ENCODE peak calls at places on chromosomes 12 and 14, in nine cellular contexts. X is endodermal cell, F is choroid plexus epithelial cell, E is astrocyte of the cerebellum, O is Panc1, N is GM23248, Z is fibroblast of lung, B is SK-N-SH, W is fibroblast of pulmonary artery. D is an unnamed sample.

GRCh38 chr12:92193846-92194245 is 48.2 kb upstream of the BTG1 start:
- DNase-seq in X (no peak), F (no peak), E (no peak), O (no peak), N (no peak), Z (no peak), B (no peak), W (no peak), D (no peak)

GRCh38 chr14:105866841-105867321 is 340.5 kb downstream of the TMEM121 start:
- DNase-seq in X (peak), F (no peak), E (no peak), O (no peak), N (no peak), Z (no peak), B (no peak), W (no peak), D (no peak)

GRCh38 chr12:85155791-85156190 is 119.6 kb downstream of the LRRIQ1 start:
- DNase-seq in X (no peak), F (peak), E (peak), O (no peak), N (peak), Z (peak), B (peak), W (peak), D (peak)

GRCh38 chr14:75119056-75119455 is 7.8 kb downstream of the NEK9 start:
- DNase-seq in X (no peak), F (peak), E (no peak), O (no peak), N (peak), Z (peak), B (no peak), W (peak), D (peak)

GRCh38 chr14:46747253-46747652 is 95.7 kb upstream of the RPL10L start:
- DNase-seq in X (no peak), F (no peak), E (no peak), O (no peak), N (no peak), Z (no peak), B (no peak), W (no peak), D (no peak)

GRCh38 chr12:90188857-90189256 is 480.2 kb upstream of the ATP2B1 start:
- DNase-seq in X (no peak), F (no peak), E (no peak), O (no peak), N (no peak), Z (no peak), B (no peak), W (no peak), D (peak)

GRCh38 chr12:45350861-45351260 is 135.0 kb downstream of the ANO6 start:
- DNase-seq in X (no peak), F (no peak), E (no peak), O (no peak), N (peak), Z (no peak), B (no peak), W (no peak), D (no peak)

GRCh38 chr12:42128327-42128726 is 16.3 kb downstream of the GXYLT1 start:
- DNase-seq in X (peak), F (peak), E (no peak), O (no peak), N (peak), Z (no peak), B (no peak), W (no peak), D (peak)

GRCh38 chr14:100313464-100314230 is 7.4 kb upstream of the SLC25A29 start:
- DNase-seq in X (no peak), F (no peak), E (no peak), O (no peak), N (no peak), Z (no peak), B (no peak), W (no peak), D (no peak)

GRCh38 chr14:21244546-21244945 is 24.7 kb downstream of the HNRNPC start:
- DNase-seq in X (no peak), F (no peak), E (no peak), O (no peak), N (peak), Z (peak), B (no peak), W (no peak), D (no peak)

GRCh38 chr12:25518512-25518911 is 34.6 kb downstream of the LMNTD1 start:
- DNase-seq in X (no peak), F (peak), E (peak), O (no peak), N (peak), Z (no peak), B (no peak), W (no peak), D (no peak)

GRCh38 chr14:24425704-24426103 is 3.8 kb downstream of the CBLN3 start:
- DNase-seq in X (no peak), F (peak), E (no peak), O (no peak), N (peak), Z (peak), B (no peak), W (peak), D (peak)

GRCh38 chr14:100815478-100816285 is 10.2 kb upstream of the MEG3 start:
- DNase-seq in X (no peak), F (peak), E (peak), O (no peak), N (no peak), Z (peak), B (no peak), W (peak), D (no peak)

GRCh38 chr12:26055087-26055486 is 69.8 kb downstream of the BHLHE41 start:
- DNase-seq in X (no peak), F (no peak), E (no peak), O (no peak), N (no peak), Z (no peak), B (no peak), W (no peak), D (no peak)

GRCh38 chr14:23548351-23549318 is 2.9 kb downstream of the ZFHX2 start:
- DNase-seq in X (peak), F (peak), E (no peak), O (no peak), N (peak), Z (peak), B (no peak), W (peak), D (no peak)

GRCh38 chr14:65164068-65164824 is 61.9 kb upstream of the MAX start:
- DNase-seq in X (no peak), F (peak), E (peak), O (no peak), N (peak), Z (peak), B (peak), W (peak), D (peak)

GRCh38 chr14:63891148-63891964 is 38.6 kb downstream of the SYNE2 start:
- DNase-seq in X (no peak), F (peak), E (no peak), O (no peak), N (no peak), Z (peak), B (no peak), W (peak), D (no peak)

GRCh38 chr14:21923820-21924219 is 250.2 kb upstream of the OR4E1 start:
- DNase-seq in X (no peak), F (no peak), E (no peak), O (no peak), N (no peak), Z (no peak), B (no peak), W (no peak), D (no peak)

GRCh38 chr12:19712041-19712440 is 272.7 kb downstream of the AEBP2 start:
- DNase-seq in X (no peak), F (peak), E (peak), O (no peak), N (peak), Z (peak), B (no peak), W (peak), D (peak)

GRCh38 chr12:118065380-118065779 is 4.4 kb upstream of the WSB2 start:
- DNase-seq in X (no peak), F (no peak), E (no peak), O (no peak), N (no peak), Z (no peak), B (no peak), W (no peak), D (no peak)

GRCh38 chr12:78880078-78880477 is 15.5 kb downstream of the SYT1 start:
- DNase-seq in X (peak), F (peak), E (peak), O (no peak), N (peak), Z (no peak), B (no peak), W (peak), D (peak)

GRCh38 chr12:69688021-69688420 is 11.1 kb downstream of the BEST3 start:
- DNase-seq in X (no peak), F (peak), E (no peak), O (peak), N (peak), Z (no peak), B (no peak), W (peak), D (peak)

GRCh38 chr14:100588671-100589070 is 1.5 kb upstream of the BEGAIN start:
- DNase-seq in X (peak), F (no peak), E (no peak), O (no peak), N (no peak), Z (no peak), B (no peak), W (no peak), D (no peak)

GRCh38 chr12:6927999-6928702 is 392 bp downstream of the ATN1 start:
- DNase-seq in X (peak), F (no peak), E (no peak), O (no peak), N (peak), Z (no peak), B (peak), W (no peak), D (no peak)

GRCh38 chr14:76968621-76969063 is 59.9 kb downstream of the IRF2BPL start:
- DNase-seq in X (peak), F (no peak), E (peak), O (no peak), N (no peak), Z (no peak), B (no peak), W (no peak), D (no peak)

GRCh38 chr12:45200497-45201043 is 15.3 kb upstream of the ANO6 start:
- DNase-seq in X (no peak), F (peak), E (no peak), O (no peak), N (no peak), Z (peak), B (no peak), W (peak), D (no peak)

GRCh38 chr14:22622220-22622619 is 21.9 kb downstream of the OR6J1 start:
- DNase-seq in X (no peak), F (peak), E (no peak), O (no peak), N (peak), Z (peak), B (no peak), W (peak), D (peak)

GRCh38 chr14:44339256-44339655 is 167.8 kb downstream of the FSCB start:
- DNase-seq in X (no peak), F (no peak), E (no peak), O (no peak), N (no peak), Z (no peak), B (no peak), W (peak), D (peak)

GRCh38 chr12:5915511-5915910 is 29.5 kb downstream of the ANO2 start:
- DNase-seq in X (no peak), F (no peak), E (no peak), O (no peak), N (no peak), Z (no peak), B (no peak), W (no peak), D (no peak)

GRCh38 chr12:26937443-26937862 is 328 bp downstream of the INTS13 start:
- DNase-seq in X (no peak), F (no peak), E (no peak), O (no peak), N (no peak), Z (no peak), B (no peak), W (no peak), D (peak)

GRCh38 chr14:76050797-76051392 is 65.3 kb downstream of the IFT43 start:
- DNase-seq in X (peak), F (peak), E (peak), O (peak), N (peak), Z (peak), B (peak), W (peak), D (peak)

GRCh38 chr12:28340261-28340660 is 150.0 kb downstream of the CCDC91 start:
- DNase-seq in X (no peak), F (peak), E (no peak), O (no peak), N (peak), Z (peak), B (no peak), W (peak), D (no peak)

GRCh38 chr14:58662028-58662427 is 24.3 kb downstream of the DACT1 start:
- DNase-seq in X (no peak), F (no peak), E (no peak), O (no peak), N (no peak), Z (no peak), B (no peak), W (peak), D (no peak)

GRCh38 chr14:31090872-31091764 is 64.9 kb upstream of the STRN3 start:
- DNase-seq in X (no peak), F (peak), E (peak), O (no peak), N (peak), Z (peak), B (no peak), W (peak), D (peak)

GRCh38 chr12:121797937-121798801 is 4.7 kb upstream of the RHOF start:
- DNase-seq in X (peak), F (peak), E (no peak), O (no peak), N (peak), Z (peak), B (peak), W (no peak), D (peak)
- H3K4me3 ChIP-seq in X (peak), F (peak), E (peak), O (peak), N (peak), Z (peak), B (peak), W (peak), D (peak)

GRCh38 chr12:122979908-122980191 is 631 bp upstream of the ARL6IP4 start:
- DNase-seq in X (no peak), F (peak), E (no peak), O (no peak), N (peak), Z (no peak), B (no peak), W (peak), D (no peak)
- H3K4me3 ChIP-seq in X (peak), F (peak), E (peak), O (peak), N (peak), Z (peak), B (peak), W (peak), D (peak)

DNA sequence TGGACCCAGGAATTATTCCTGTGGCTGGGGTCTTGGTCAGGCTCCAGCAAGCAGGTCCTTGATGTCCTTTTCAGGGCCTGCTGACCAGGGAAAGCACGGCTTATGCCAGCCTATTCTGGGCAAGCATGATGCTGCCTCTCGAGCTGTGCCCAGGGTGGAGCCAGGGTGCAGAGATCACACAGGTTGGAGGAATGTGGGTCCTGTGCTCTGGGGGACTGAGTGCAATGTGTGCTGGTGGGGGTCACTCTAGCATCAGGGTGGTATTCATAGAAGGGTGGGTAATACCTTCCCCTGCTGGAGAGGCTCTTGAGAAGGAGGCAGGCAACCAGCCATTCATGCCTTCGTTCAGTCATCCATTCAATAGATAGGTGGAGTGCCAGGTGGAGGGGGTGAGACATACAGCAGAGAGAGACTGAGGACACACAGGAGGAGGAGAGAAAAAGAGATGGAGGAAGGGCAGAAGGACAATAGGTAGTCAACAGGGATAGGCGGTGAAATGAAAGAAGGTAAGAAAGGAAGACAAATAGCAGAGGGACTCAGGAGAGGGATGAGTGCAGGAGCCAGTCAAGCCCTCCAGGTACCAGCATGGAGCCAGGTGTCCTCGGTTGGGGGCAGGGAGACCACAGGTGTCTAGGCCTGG is 5.1 kb upstream of the ZNF385A start:
- DNase-seq in X (no peak), F (no peak), E (no peak), O (no peak), N (no peak), Z (no peak), B (no peak), W (no peak), D (no peak)
- H3K4me3 ChIP-seq in X (peak), F (no peak), E (no peak), O (no peak), N (no peak), Z (no peak), B (no peak), W (no peak), D (no peak)

GRCh38 chr12:67357726-67358125 is 88.6 kb downstream of the CAND1 start:
- DNase-seq in X (no peak), F (no peak), E (no peak), O (no peak), N (no peak), Z (no peak), B (no peak), W (no peak), D (no peak)

GRCh38 chr12:67362526-67362925 is 93.4 kb downstream of the CAND1 start:
- DNase-seq in X (no peak), F (no peak), E (no peak), O (no peak), N (no peak), Z (no peak), B (no peak), W (no peak), D (no peak)

GRCh38 chr12:67356400-67356799 is 87.2 kb downstream of the CAND1 start:
- DNase-seq in X (no peak), F (no peak), E (no peak), O (no peak), N (no peak), Z (no peak), B (no peak), W (no peak), D (no peak)

GRCh38 chr12:67355428-67356385 is 86.5 kb downstream of the CAND1 start:
- DNase-seq in X (peak), F (peak), E (peak), O (peak), N (peak), Z (peak), B (peak), W (peak), D (peak)

GRCh38 chr12:67358686-67359374 is 89.7 kb downstream of the CAND1 start:
- DNase-seq in X (no peak), F (peak), E (peak), O (no peak), N (peak), Z (peak), B (no peak), W (peak), D (no peak)
- H3K4me3 ChIP-seq in X (no peak), F (no peak), E (no peak), O (no peak), N (no peak), Z (no peak), B (no peak), W (no peak), D (no peak)

GRCh38 chr14:61187642-61187905 is 93.6 kb downstream of the TMEM30B start:
- DNase-seq in X (no peak), F (no peak), E (no peak), O (no peak), N (no peak), Z (no peak), B (no peak), W (no peak), D (no peak)

GRCh38 chr14:61186793-61187641 is 94.1 kb downstream of the TMEM30B start:
- DNase-seq in X (peak), F (peak), E (no peak), O (no peak), N (no peak), Z (peak), B (no peak), W (no peak), D (no peak)

GRCh38 chr14:61185534-61185933 is 95.6 kb downstream of the TMEM30B start:
- DNase-seq in X (no peak), F (no peak), E (no peak), O (no peak), N (no peak), Z (no peak), B (no peak), W (no peak), D (no peak)

GRCh38 chr14:61188196-61188595 is 92.9 kb downstream of the TMEM30B start:
- DNase-seq in X (peak), F (peak), E (no peak), O (no peak), N (peak), Z (peak), B (no peak), W (peak), D (no peak)

DNA sequence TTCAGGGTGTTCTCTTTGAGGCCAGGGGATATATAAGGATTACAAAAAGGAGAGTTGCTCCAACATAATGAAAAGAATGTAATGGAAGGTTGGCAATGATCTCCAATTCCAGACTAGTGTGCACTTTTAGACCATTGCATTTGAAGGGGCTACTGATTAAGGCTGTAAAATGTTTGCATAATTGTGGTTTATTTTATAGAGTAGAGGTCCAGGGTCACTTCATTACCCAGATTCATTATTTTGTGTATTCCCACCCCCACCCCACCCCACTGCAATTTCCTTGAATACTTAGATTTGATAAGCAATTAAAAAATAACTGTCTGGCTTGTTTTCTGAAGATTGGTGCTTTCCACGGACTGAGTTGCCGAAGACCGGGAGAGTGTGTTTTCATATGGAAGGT is 94.8 kb downstream of the TMEM30B start:
- DNase-seq in X (no peak), F (no peak), E (no peak), O (no peak), N (no peak), Z (peak), B (no peak), W (no peak), D (no peak)
- H3K4me3 ChIP-seq in X (no peak), F (no peak), E (no peak), O (no peak), N (no peak), Z (no peak), B (no peak), W (no peak), D (no peak)